ENCODE peak calls at places on chromosomes 7 and 10, in four cellular contexts. F, Q, M and B are unnamed samples.

GRCh38 chr7:54944179-54944578 is 74.6 kb upstream of the EGFR start:
- DNase-seq in F (no peak), Q (no peak), M (no peak), B (no peak)

GRCh38 chr7:118080947-118081346 is 103.0 kb upstream of the LSM8 start:
- DNase-seq in F (no peak), M (peak; percentile 97), Q (peak; percentile 93), B (peak; percentile 66)

GRCh38 chr10:99411546-99411945 is 18.9 kb downstream of the GOT1 start:
- DNase-seq in Q (no peak), M (no peak), F (no peak), B (no peak)

GRCh38 chr10:82826132-82826531 is 951.1 kb downstream of the NRG3 start:
- DNase-seq in Q (no peak), F (no peak), M (peak; percentile 50), B (no peak)

GRCh38 chr7:50450691-50451051 is 521 bp upstream of the FIGNL1 start:
- DNase-seq in M (no peak), Q (no peak), F (no peak), B (peak; percentile 45)

GRCh38 chr7:157027568-157028527 is 17.4 kb upstream of the MNX1 start:
- DNase-seq in Q (no peak), M (peak; percentile 96), F (no peak), B (peak; percentile 43)

GRCh38 chr10:110827872-110828271 is 43.9 kb upstream of the PDCD4 start:
- DNase-seq in F (no peak), M (no peak), Q (no peak), B (no peak)

GRCh38 chr7:16460789-16461465 is 4.6 kb downstream of the SOSTDC1 start:
- DNase-seq in F (no peak), Q (no peak), M (no peak), B (no peak)

GRCh38 chr10:70174058-70174741 is 3.9 kb upstream of the SAR1A start:
- DNase-seq in M (peak; percentile 37), Q (no peak), F (no peak), B (no peak)

GRCh38 chr10:49285232-49285631 is 13.7 kb upstream of the C10orf71 start:
- DNase-seq in F (no peak), Q (no peak), M (peak; percentile 2), B (no peak)

GRCh38 chr10:112985701-112986510 is 35.9 kb downstream of the TCF7L2 start:
- DNase-seq in Q (no peak), M (peak; percentile 20), F (no peak), B (no peak)

GRCh38 chr10:74542077-74542476 is 284.3 kb upstream of the KAT6B start:
- DNase-seq in F (no peak), Q (no peak), M (peak; percentile 68), B (no peak)

GRCh38 chr7:128097211-128097731 is 66.0 kb upstream of the LRRC4 start:
- DNase-seq in F (no peak), M (no peak), Q (no peak), B (no peak)

GRCh38 chr10:103839867-103840746 is 15.3 kb downstream of the SH3PXD2A start:
- DNase-seq in F (no peak), Q (no peak), M (no peak), B (no peak)

GRCh38 chr7:137539111-137539715 is 195.7 kb upstream of the PTN start:
- DNase-seq in M (peak; percentile 38), Q (peak; percentile 52), F (no peak), B (no peak)

GRCh38 chr10:6211341-6212265 is 8.9 kb downstream of the PFKFB3 start:
- DNase-seq in Q (no peak), M (no peak), F (no peak), B (no peak)

GRCh38 chr10:27355918-27356573 is 115.4 kb upstream of the ACBD5 start:
- DNase-seq in Q (no peak), F (no peak), M (no peak), B (peak; percentile 32)

GRCh38 chr7:84317536-84317935 is 122.9 kb upstream of the SEMA3A start:
- DNase-seq in M (no peak), F (no peak), Q (no peak), B (no peak)

GRCh38 chr7:155992538-155992937 is 180.3 kb upstream of the SHH start:
- DNase-seq in M (no peak), Q (no peak), F (no peak), B (no peak)

GRCh38 chr7:139108256-139109187 is 998 bp downstream of the ZC3HAV1 start:
- DNase-seq in M (peak; percentile 27), F (no peak), Q (no peak), B (peak; percentile 30)

GRCh38 chr7:36749282-36749960 is 25.1 kb upstream of the AOAH start:
- DNase-seq in M (peak; percentile 47), F (no peak), Q (peak; percentile 56), B (no peak)

GRCh38 chr10:97667462-97667861 is 19.6 kb downstream of the AVPI1 start:
- DNase-seq in Q (no peak), F (no peak), M (no peak), B (no peak)

GRCh38 chr10:69010151-69010640 is 21.6 kb downstream of the KIFBP start:
- DNase-seq in M (no peak), Q (no peak), F (no peak), B (no peak)

GRCh38 chr10:69004821-69005220 is 16.2 kb downstream of the KIFBP start:
- DNase-seq in Q (no peak), M (peak; percentile 46), F (no peak), B (no peak)

GRCh38 chr10:69009360-69009759 is 20.8 kb downstream of the KIFBP start:
- DNase-seq in M (no peak), F (no peak), Q (no peak), B (no peak)

GRCh38 chr10:69005704-69006103 is 17.1 kb downstream of the KIFBP start:
- DNase-seq in F (no peak), Q (no peak), M (no peak), B (no peak)

GRCh38 chr10:69007260-69007659 is 18.7 kb downstream of the KIFBP start:
- DNase-seq in F (no peak), M (no peak), Q (no peak), B (no peak)
- TF ChIP-seq CTCF in F (no peak), M (no peak), Q (no peak), B (no peak)

GRCh38 chr7:24005517-24005916 is 278.5 kb upstream of the NPY start:
- DNase-seq in Q (no peak), F (no peak), M (no peak), B (no peak)
- TF ChIP-seq CTCF in Q (peak; percentile 17), F (no peak), M (no peak), B (no peak)

GRCh38 chr7:116715087-116715486 is 43.1 kb downstream of the MET start:
- DNase-seq in M (no peak), Q (no peak), F (no peak), B (no peak)
- TF ChIP-seq CTCF in M (peak; percentile 32), Q (no peak), F (no peak), B (no peak)

DNA sequence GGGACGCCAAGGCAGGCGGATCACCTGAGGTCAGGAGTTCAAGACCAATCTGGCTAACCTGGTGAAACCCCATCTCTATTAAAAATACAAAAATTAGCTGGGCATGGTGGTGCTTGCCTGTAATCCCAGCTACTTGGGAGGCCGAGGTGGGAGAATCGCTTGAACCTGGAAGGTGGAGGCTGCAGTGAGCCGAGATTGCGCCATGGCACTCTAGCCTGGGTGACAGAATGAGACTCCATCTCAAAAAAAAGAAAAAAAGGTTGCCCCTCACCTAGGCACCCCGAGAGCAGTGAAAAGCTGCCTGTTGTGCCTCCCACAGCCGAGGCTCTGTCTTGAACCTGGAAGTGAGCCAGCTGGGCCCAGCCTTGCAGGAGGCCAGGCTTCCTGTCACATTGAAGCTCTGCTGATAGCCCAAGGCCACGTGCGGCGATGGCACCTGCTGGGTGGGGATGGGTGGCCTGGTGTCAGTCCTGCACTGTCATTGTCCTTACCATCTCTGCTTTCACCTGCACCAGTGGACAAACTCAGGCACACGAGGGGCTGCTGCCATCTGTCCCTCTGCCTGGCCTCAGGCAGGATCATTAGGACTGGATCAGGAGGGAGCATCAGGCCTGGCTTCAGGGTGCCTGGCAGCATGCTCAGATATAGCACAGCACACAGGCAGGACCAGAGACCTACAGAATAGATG is 37.8 kb downstream of the DNAJB12 start:
- DNase-seq in M (no peak), Q (no peak), F (no peak), B (peak; percentile 70)
- TF ChIP-seq CTCF in M (no peak), Q (no peak), F (no peak), B (no peak)

GRCh38 chr10:32068569-32068968 is 12.3 kb upstream of the KIF5B start:
- DNase-seq in Q (no peak), M (no peak), F (peak; percentile 19), B (no peak)
- TF ChIP-seq CTCF in Q (no peak), M (no peak), F (no peak), B (no peak)

DNA sequence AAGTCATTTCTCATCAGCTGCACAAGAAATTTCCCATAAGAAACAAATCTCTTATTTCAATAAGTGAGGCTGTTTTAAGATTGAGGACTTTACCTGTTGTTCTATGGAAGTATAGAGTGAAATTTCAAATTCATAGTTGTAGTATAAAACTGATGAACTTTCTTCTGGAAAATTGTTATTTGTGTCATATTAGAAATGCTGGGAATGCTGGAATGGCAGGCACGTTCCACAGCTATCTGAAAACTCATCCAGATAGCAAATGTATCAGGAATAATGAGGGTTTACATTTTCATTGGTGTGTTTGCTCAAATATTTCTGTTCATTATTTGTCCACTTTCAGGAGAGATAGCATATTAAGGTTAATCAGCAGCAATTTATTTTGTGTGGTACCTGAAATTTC is 40.8 kb downstream of the CPED1 start:
- DNase-seq in F (no peak), M (no peak), Q (no peak), B (no peak)
- TF ChIP-seq CTCF in F (no peak), M (no peak), Q (no peak), B (no peak)

DNA sequence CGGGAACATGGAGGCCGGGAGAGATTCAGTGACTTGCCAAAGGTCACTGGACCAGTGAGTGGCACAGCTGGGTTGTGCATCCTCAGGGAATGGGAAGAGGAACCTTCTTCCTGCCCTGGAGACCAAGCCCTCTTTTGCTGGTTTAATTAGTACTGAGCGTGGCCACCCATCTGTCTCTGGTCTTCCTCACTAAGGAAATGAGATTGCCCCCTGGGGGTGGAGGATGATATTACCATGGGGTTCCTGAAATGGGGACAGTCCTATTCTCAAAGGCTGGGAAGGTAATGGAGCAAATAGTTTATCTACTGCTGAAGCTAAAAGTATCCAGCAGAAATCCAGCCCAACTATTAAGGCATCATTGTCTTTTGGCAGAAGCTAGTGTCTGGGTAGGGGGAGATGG is 98.6 kb upstream of the FGFR2 start:
- DNase-seq in F (peak; percentile 78), Q (no peak), M (peak; percentile 26), B (peak; percentile 52)
- TF ChIP-seq CTCF in F (peak; percentile 38), Q (peak; percentile 26), M (peak; percentile 43), B (peak; percentile 15)